ENCODE peak calls at places on chromosomes 16 and 17, in nine cellular contexts. Q is cardiac muscle cell, R is heart left ventricle, O is right lobe of liver, P is A549, Z is BJ, H is endodermal cell, T is fibroblast of lung, S is retinal pigment epithelial cell. C is an unnamed sample.

GRCh38 chr16:27430512-27430911 is 28.5 kb downstream of the IL21R start:
- DNase-seq in Q (no peak), R (no peak), O (no peak), P (no peak), Z (no peak), H (no peak), T (no peak), S (no peak), C (no peak)

GRCh38 chr17:78013683-78014467 is 55.4 kb downstream of the TNRC6C start:
- DNase-seq in Q (peak; percentile 74), R (no peak), O (no peak), P (peak; percentile 56), Z (no peak), H (peak; percentile 83), T (peak; percentile 58), S (peak; percentile 24), C (peak; percentile 89)

GRCh38 chr17:37092041-37092440 is 143.3 kb downstream of the AATF start:
- DNase-seq in Q (no peak), R (no peak), O (no peak), P (no peak), Z (no peak), H (peak; percentile 30), T (peak; percentile 17), S (no peak), C (no peak)

GRCh38 chr16:50267151-50267631 is 840 bp downstream of the ADCY7 start:
- DNase-seq in Q (no peak), R (no peak), O (peak; percentile 42), P (no peak), Z (no peak), H (peak; percentile 31), T (no peak), S (no peak), C (no peak)

GRCh38 chr16:22123146-22123545 is 30.8 kb downstream of the VWA3A start:
- DNase-seq in Q (no peak), R (no peak), O (no peak), P (peak; percentile 21), Z (no peak), H (no peak), T (no peak), S (no peak), C (peak; percentile 6)

GRCh38 chr16:79430129-79430789 is 170.3 kb downstream of the MAF start:
- DNase-seq in Q (peak; percentile 69), R (no peak), O (no peak), P (no peak), Z (no peak), H (no peak), T (no peak), S (no peak), C (no peak)

GRCh38 chr16:4767872-4768548 is 1.0 kb upstream of the ZNF500 start:
- DNase-seq in Q (no peak), R (no peak), O (no peak), P (no peak), Z (no peak), H (no peak), T (peak; percentile 10), S (no peak), C (peak; percentile 26)

GRCh38 chr16:57723170-57723569 is 12.4 kb upstream of the KATNB1 start:
- DNase-seq in Q (no peak), R (no peak), O (no peak), P (no peak), Z (no peak), H (peak; percentile 85), T (no peak), S (no peak), C (peak; percentile 25)

GRCh38 chr17:75808905-75809621 is 24.5 kb downstream of the UNK start:
- DNase-seq in Q (peak; percentile 46), R (peak; percentile 74), O (peak; percentile 79), P (no peak), Z (no peak), H (peak; percentile 49), T (peak; percentile 87), S (peak; percentile 96), C (peak; percentile 74)

GRCh38 chr16:67280090-67281015 is 1.0 kb downstream of the PLEKHG4 start:
- DNase-seq in Q (no peak), R (peak; percentile 18), O (no peak), P (no peak), Z (no peak), H (no peak), T (no peak), S (no peak), C (no peak)
- H3K4me3 ChIP-seq in Q (no peak overlapping the region), R (no peak overlapping the region), O (no peak overlapping the region), P (peak overlapping the region; percentile 80), Z (no peak overlapping the region), H (no peak overlapping the region), T (peak overlapping the region; percentile 16), S (no peak overlapping the region), C (no peak overlapping the region)

GRCh38 chr17:35587074-35587961 is at the start of gene AP2B1:
- DNase-seq in Q (peak; percentile 91), R (peak; percentile 92), O (peak; percentile 89), P (peak; percentile 95), Z (peak; percentile 69), H (peak; percentile 100), T (peak; percentile 92), S (peak; percentile 80), C (peak; percentile 98)
- TF ChIP-seq CTCF in Q (no peak), R (no peak), O (no peak), P (no peak), Z (no peak), H (no peak), T (no peak), S (no peak), C (no peak)

DNA sequence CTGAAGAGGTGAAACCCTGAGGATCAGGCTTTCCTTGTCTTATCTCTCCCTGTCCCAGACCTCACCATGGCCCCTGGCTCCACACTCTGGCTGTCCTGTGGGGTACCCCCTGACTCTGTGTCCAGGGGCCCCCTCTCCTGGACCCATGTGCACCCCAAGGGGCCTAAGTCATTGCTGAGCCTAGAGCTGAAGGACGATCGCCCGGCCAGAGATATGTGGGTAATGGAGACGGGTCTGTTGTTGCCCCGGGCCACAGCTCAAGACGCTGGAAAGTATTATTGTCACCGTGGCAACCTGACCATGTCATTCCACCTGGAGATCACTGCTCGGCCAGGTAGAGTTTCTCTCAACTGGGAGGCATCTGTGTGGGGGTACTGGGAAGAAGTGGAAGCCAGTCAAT is 1.4 kb downstream of the CD19 start:
- DNase-seq in Q (no peak), R (no peak), O (no peak), P (no peak), Z (no peak), H (no peak), T (no peak), S (no peak), C (no peak)
- H3K4me3 ChIP-seq in Q (no peak overlapping the region), R (no peak overlapping the region), O (no peak overlapping the region), P (no peak overlapping the region), Z (no peak overlapping the region), H (no peak overlapping the region), T (no peak overlapping the region), S (no peak overlapping the region), C (no peak overlapping the region)

GRCh38 chr16:12907670-12908233 is 6.4 kb downstream of the SHISA9 start:
- DNase-seq in Q (no peak), R (no peak), O (no peak), P (no peak), Z (no peak), H (peak; percentile 80), T (no peak), S (no peak), C (no peak)
- TF ChIP-seq CTCF in Q (no peak), R (no peak), O (no peak), P (peak; percentile 24), Z (peak; percentile 7), H (peak; percentile 77), T (no peak), S (peak; percentile 21), C (no peak)